ENCODE peak calls at places on chromosomes 7 and 10, in ten cellular contexts. One of them, this sample, is unnamed.

GRCh38 chr7:19749658-19750057 is 23.8 kb downstream of the TMEM196 start:
- DNase-seq in HL-60: no peak
- DNase-seq in MCF 10A: peak; percentile 28
- DNase-seq in GM12865: no peak
- DNase-seq in WERI-Rb-1: no peak
- DNase-seq in colonic mucosa: no peak
- DNase-seq in fibroblast of pulmonary artery: peak; percentile 14
- DNase-seq in AG04450: no peak
- DNase-seq in transverse colon: no peak
- DNase-seq in heart left ventricle: no peak
- DNase-seq in this sample: no peak

GRCh38 chr10:89867964-89868363 is 166.6 kb downstream of the KIF20B start:
- DNase-seq in colonic mucosa: no peak
- DNase-seq in HL-60: no peak
- DNase-seq in GM12865: no peak
- DNase-seq in AG04450: no peak
- DNase-seq in fibroblast of pulmonary artery: peak; percentile 23
- DNase-seq in MCF 10A: peak; percentile 42
- DNase-seq in heart left ventricle: no peak
- DNase-seq in WERI-Rb-1: no peak
- DNase-seq in transverse colon: no peak
- DNase-seq in this sample: no peak

GRCh38 chr7:55429835-55430499 is 64.8 kb downstream of the LANCL2 start:
- DNase-seq in colonic mucosa: no peak
- DNase-seq in fibroblast of pulmonary artery: no peak
- DNase-seq in MCF 10A: no peak
- DNase-seq in WERI-Rb-1: no peak
- DNase-seq in AG04450: no peak
- DNase-seq in transverse colon: no peak
- DNase-seq in GM12865: no peak
- DNase-seq in HL-60: no peak
- DNase-seq in heart left ventricle: no peak
- DNase-seq in this sample: no peak

GRCh38 chr7:18895456-18895855 is 222.0 kb downstream of the TWIST1 start:
- DNase-seq in GM12865: no peak
- DNase-seq in colonic mucosa: no peak
- DNase-seq in heart left ventricle: no peak
- DNase-seq in AG04450: peak; percentile 27
- DNase-seq in MCF 10A: peak; percentile 60
- DNase-seq in fibroblast of pulmonary artery: peak; percentile 55
- DNase-seq in HL-60: no peak
- DNase-seq in transverse colon: no peak
- DNase-seq in WERI-Rb-1: no peak
- DNase-seq in this sample: no peak

GRCh38 chr10:65365878-65366277 is 1560.0 kb upstream of the LRRTM3 start:
- DNase-seq in fibroblast of pulmonary artery: no peak
- DNase-seq in MCF 10A: no peak
- DNase-seq in WERI-Rb-1: no peak
- DNase-seq in heart left ventricle: no peak
- DNase-seq in GM12865: no peak
- DNase-seq in HL-60: no peak
- DNase-seq in transverse colon: no peak
- DNase-seq in colonic mucosa: no peak
- DNase-seq in AG04450: no peak
- DNase-seq in this sample: no peak

GRCh38 chr10:98596404-98596803 is 149.7 kb upstream of the HPS1 start:
- DNase-seq in heart left ventricle: no peak
- DNase-seq in WERI-Rb-1: no peak
- DNase-seq in AG04450: no peak
- DNase-seq in GM12865: no peak
- DNase-seq in transverse colon: no peak
- DNase-seq in colonic mucosa: no peak
- DNase-seq in MCF 10A: no peak
- DNase-seq in HL-60: no peak
- DNase-seq in fibroblast of pulmonary artery: no peak
- DNase-seq in this sample: no peak

GRCh38 chr10:22893776-22894175 is 34.1 kb upstream of the ARMC3 start:
- DNase-seq in fibroblast of pulmonary artery: no peak
- DNase-seq in GM12865: no peak
- DNase-seq in colonic mucosa: no peak
- DNase-seq in HL-60: no peak
- DNase-seq in heart left ventricle: no peak
- DNase-seq in MCF 10A: no peak
- DNase-seq in transverse colon: no peak
- DNase-seq in AG04450: no peak
- DNase-seq in WERI-Rb-1: no peak
- DNase-seq in this sample: no peak

GRCh38 chr10:105807930-105808587 is 1167.0 kb downstream of the SORCS3 start:
- DNase-seq in HL-60: no peak
- DNase-seq in GM12865: peak; percentile 24
- DNase-seq in colonic mucosa: no peak
- DNase-seq in transverse colon: no peak
- DNase-seq in AG04450: no peak
- DNase-seq in MCF 10A: no peak
- DNase-seq in WERI-Rb-1: no peak
- DNase-seq in fibroblast of pulmonary artery: no peak
- DNase-seq in heart left ventricle: no peak
- DNase-seq in this sample: no peak

GRCh38 chr10:7593068-7593467 is 73.7 kb downstream of the ITIH5 start:
- DNase-seq in heart left ventricle: peak; percentile 62
- DNase-seq in transverse colon: peak; percentile 34
- DNase-seq in GM12865: no peak
- DNase-seq in MCF 10A: no peak
- DNase-seq in WERI-Rb-1: no peak
- DNase-seq in fibroblast of pulmonary artery: no peak
- DNase-seq in colonic mucosa: no peak
- DNase-seq in HL-60: no peak
- DNase-seq in AG04450: no peak
- DNase-seq in this sample: peak; percentile 13

GRCh38 chr7:134514663-134515062 is 12.7 kb upstream of the AKR1B10 start:
- DNase-seq in transverse colon: peak; percentile 12
- DNase-seq in WERI-Rb-1: peak; percentile 52
- DNase-seq in colonic mucosa: peak; percentile 58
- DNase-seq in heart left ventricle: no peak
- DNase-seq in AG04450: peak; percentile 57
- DNase-seq in GM12865: peak; percentile 82
- DNase-seq in HL-60: peak; percentile 59
- DNase-seq in MCF 10A: peak; percentile 87
- DNase-seq in fibroblast of pulmonary artery: peak; percentile 90
- DNase-seq in this sample: peak; percentile 64

GRCh38 chr10:77592510-77592909 is 45.1 kb downstream of the KCNMA1 start:
- DNase-seq in colonic mucosa: no peak
- DNase-seq in GM12865: no peak
- DNase-seq in heart left ventricle: no peak
- DNase-seq in transverse colon: no peak
- DNase-seq in HL-60: no peak
- DNase-seq in WERI-Rb-1: no peak
- DNase-seq in AG04450: no peak
- DNase-seq in MCF 10A: no peak
- DNase-seq in fibroblast of pulmonary artery: no peak
- DNase-seq in this sample: no peak

DNA sequence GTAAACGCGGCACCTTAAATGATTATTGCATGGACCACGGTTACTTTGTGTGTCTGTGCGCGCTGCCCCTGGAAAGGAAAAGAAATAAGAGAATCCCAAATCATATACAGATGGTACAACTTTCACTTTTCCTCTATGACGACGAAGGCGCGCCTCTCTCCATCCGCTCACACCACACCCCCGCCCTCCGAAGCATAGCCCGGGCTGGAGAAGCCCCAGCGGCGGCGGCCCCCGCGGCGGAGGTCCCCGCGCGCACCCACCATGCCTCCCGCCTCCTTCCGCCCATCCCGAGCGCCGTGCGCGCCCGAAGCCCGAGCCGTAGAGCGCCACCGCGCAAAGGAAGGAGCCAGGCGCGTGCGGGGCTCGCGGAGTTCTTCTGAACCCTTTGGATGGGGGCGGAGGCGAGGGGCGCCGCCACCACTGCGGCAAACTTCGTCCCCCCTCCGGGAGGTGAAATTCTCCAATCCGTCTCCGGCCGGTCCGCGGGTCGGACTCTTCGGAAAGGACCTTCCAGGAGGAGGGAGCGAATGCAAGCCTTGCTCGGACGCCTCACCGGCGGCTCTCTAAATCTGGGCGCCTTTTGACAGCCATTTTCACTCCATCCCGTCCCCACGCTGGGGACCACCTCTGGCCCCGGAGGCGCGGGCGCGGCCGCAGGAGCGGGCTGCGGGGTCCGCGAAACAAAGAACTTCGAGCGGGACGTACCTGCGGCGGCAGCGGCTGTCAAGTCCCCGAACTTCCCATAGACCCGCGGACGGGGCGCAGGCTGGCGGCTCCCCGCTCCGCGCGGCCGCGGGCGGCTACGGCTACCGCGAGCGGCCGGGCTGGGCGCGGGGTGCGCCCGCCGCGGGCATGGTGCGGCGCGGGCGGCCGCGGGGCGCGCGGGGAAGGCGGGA is 495 bp downstream of the GLI3 start:
- DNase-seq in MCF 10A: peak; percentile 60
- DNase-seq in fibroblast of pulmonary artery: peak; percentile 66
- DNase-seq in heart left ventricle: peak; percentile 62
- DNase-seq in WERI-Rb-1: peak; percentile 10
- DNase-seq in HL-60: peak; percentile 3
- DNase-seq in transverse colon: peak; percentile 27
- DNase-seq in AG04450: no peak
- DNase-seq in colonic mucosa: peak; percentile 34
- DNase-seq in GM12865: no peak
- DNase-seq in this sample: peak; percentile 40
- TF ChIP-seq CTCF in MCF 10A: no peak
- TF ChIP-seq CTCF in fibroblast of pulmonary artery: no peak
- TF ChIP-seq CTCF in heart left ventricle: no peak
- TF ChIP-seq CTCF in WERI-Rb-1: no peak
- TF ChIP-seq CTCF in HL-60: no peak
- TF ChIP-seq CTCF in transverse colon: no peak
- TF ChIP-seq CTCF in AG04450: no peak
- TF ChIP-seq CTCF in colonic mucosa: no peak
- TF ChIP-seq CTCF in GM12865: no peak
- TF ChIP-seq CTCF in this sample: no peak

GRCh38 chr10:27355918-27356573 is 115.4 kb upstream of the ACBD5 start:
- DNase-seq in AG04450: no peak
- DNase-seq in WERI-Rb-1: no peak
- DNase-seq in colonic mucosa: no peak
- DNase-seq in fibroblast of pulmonary artery: no peak
- DNase-seq in MCF 10A: no peak
- DNase-seq in transverse colon: no peak
- DNase-seq in GM12865: no peak
- DNase-seq in HL-60: no peak
- DNase-seq in heart left ventricle: no peak
- DNase-seq in this sample: no peak
- TF ChIP-seq CTCF in AG04450: no peak
- TF ChIP-seq CTCF in WERI-Rb-1: peak; percentile 25
- TF ChIP-seq CTCF in colonic mucosa: no peak
- TF ChIP-seq CTCF in fibroblast of pulmonary artery: no peak
- TF ChIP-seq CTCF in MCF 10A: no peak
- TF ChIP-seq CTCF in transverse colon: no peak
- TF ChIP-seq CTCF in GM12865: no peak
- TF ChIP-seq CTCF in HL-60: no peak
- TF ChIP-seq CTCF in heart left ventricle: no peak
- TF ChIP-seq CTCF in this sample: no peak

GRCh38 chr7:30145521-30145920 is 10.7 kb downstream of the MTURN start:
- DNase-seq in MCF 10A: no peak
- DNase-seq in HL-60: no peak
- DNase-seq in transverse colon: no peak
- DNase-seq in heart left ventricle: no peak
- DNase-seq in WERI-Rb-1: no peak
- DNase-seq in colonic mucosa: no peak
- DNase-seq in GM12865: no peak
- DNase-seq in AG04450: no peak
- DNase-seq in fibroblast of pulmonary artery: no peak
- DNase-seq in this sample: no peak

GRCh38 chr7:30147785-30148184 is 13.0 kb downstream of the MTURN start:
- DNase-seq in heart left ventricle: no peak
- DNase-seq in HL-60: no peak
- DNase-seq in GM12865: no peak
- DNase-seq in transverse colon: no peak
- DNase-seq in fibroblast of pulmonary artery: no peak
- DNase-seq in MCF 10A: no peak
- DNase-seq in WERI-Rb-1: no peak
- DNase-seq in AG04450: no peak
- DNase-seq in colonic mucosa: no peak
- DNase-seq in this sample: no peak

GRCh38 chr7:30144659-30145321 is 10.0 kb downstream of the MTURN start:
- DNase-seq in AG04450: no peak
- DNase-seq in MCF 10A: no peak
- DNase-seq in HL-60: no peak
- DNase-seq in heart left ventricle: no peak
- DNase-seq in colonic mucosa: no peak
- DNase-seq in WERI-Rb-1: no peak
- DNase-seq in GM12865: no peak
- DNase-seq in transverse colon: no peak
- DNase-seq in fibroblast of pulmonary artery: no peak
- DNase-seq in this sample: no peak

GRCh38 chr7:30147223-30147622 is 12.4 kb downstream of the MTURN start:
- DNase-seq in transverse colon: no peak
- DNase-seq in fibroblast of pulmonary artery: no peak
- DNase-seq in GM12865: no peak
- DNase-seq in heart left ventricle: no peak
- DNase-seq in colonic mucosa: no peak
- DNase-seq in AG04450: no peak
- DNase-seq in WERI-Rb-1: no peak
- DNase-seq in HL-60: no peak
- DNase-seq in MCF 10A: no peak
- DNase-seq in this sample: no peak

GRCh38 chr7:30146127-30146612 is 11.4 kb downstream of the MTURN start:
- DNase-seq in transverse colon: no peak
- DNase-seq in colonic mucosa: no peak
- DNase-seq in fibroblast of pulmonary artery: peak; percentile 21
- DNase-seq in WERI-Rb-1: no peak
- DNase-seq in MCF 10A: no peak
- DNase-seq in AG04450: no peak
- DNase-seq in GM12865: no peak
- DNase-seq in HL-60: no peak
- DNase-seq in heart left ventricle: no peak
- DNase-seq in this sample: no peak
- TF ChIP-seq CTCF in transverse colon: no peak
- TF ChIP-seq CTCF in colonic mucosa: no peak
- TF ChIP-seq CTCF in fibroblast of pulmonary artery: no peak
- TF ChIP-seq CTCF in WERI-Rb-1: no peak
- TF ChIP-seq CTCF in MCF 10A: no peak
- TF ChIP-seq CTCF in AG04450: no peak
- TF ChIP-seq CTCF in GM12865: no peak
- TF ChIP-seq CTCF in HL-60: no peak
- TF ChIP-seq CTCF in heart left ventricle: no peak
- TF ChIP-seq CTCF in this sample: no peak

DNA sequence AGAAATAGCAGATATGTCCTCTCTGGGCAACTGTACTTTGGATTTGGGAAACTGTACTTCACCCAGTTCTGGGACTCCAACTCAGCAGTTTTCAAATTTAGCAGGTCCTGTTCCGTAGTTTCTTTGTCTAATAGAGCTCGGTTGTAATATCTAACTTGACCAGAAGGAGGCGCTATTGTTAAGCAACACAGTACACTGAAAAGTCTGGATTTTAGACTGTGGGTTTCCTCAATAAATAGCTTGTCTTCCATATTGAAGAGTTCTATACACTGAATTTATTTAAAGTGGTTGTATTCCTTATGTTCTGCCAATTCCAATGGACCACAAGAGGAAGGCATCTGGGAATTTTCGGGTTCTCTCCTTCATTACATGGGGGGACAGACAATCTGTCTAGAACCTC is 39.8 kb downstream of the ELFN1 start:
- DNase-seq in AG04450: no peak
- DNase-seq in WERI-Rb-1: no peak
- DNase-seq in transverse colon: no peak
- DNase-seq in fibroblast of pulmonary artery: no peak
- DNase-seq in heart left ventricle: no peak
- DNase-seq in HL-60: no peak
- DNase-seq in colonic mucosa: no peak
- DNase-seq in MCF 10A: no peak
- DNase-seq in GM12865: no peak
- DNase-seq in this sample: no peak
- TF ChIP-seq CTCF in AG04450: peak; percentile 46
- TF ChIP-seq CTCF in WERI-Rb-1: peak; percentile 43
- TF ChIP-seq CTCF in transverse colon: peak; percentile 22
- TF ChIP-seq CTCF in fibroblast of pulmonary artery: peak; percentile 40
- TF ChIP-seq CTCF in heart left ventricle: peak; percentile 14
- TF ChIP-seq CTCF in HL-60: no peak
- TF ChIP-seq CTCF in colonic mucosa: no peak
- TF ChIP-seq CTCF in MCF 10A: peak; percentile 29
- TF ChIP-seq CTCF in GM12865: no peak
- TF ChIP-seq CTCF in this sample: no peak